ENCODE peak calls at places on chromosomes 7 and 10, in six cellular contexts. F is stomach, D is iPS DF 6.9, Q is fibroblast of lung, R is esophagus muscularis mucosa, Y is fibroblast of villous mesenchyme. J is an unnamed sample.

GRCh38 chr10:124569623-124570470 is 108.2 kb downstream of the LHPP start:
- DNase-seq in F (no peak), Y (no peak), Q (no peak), D (no peak), R (no peak), J (no peak)

GRCh38 chr10:118911361-118911760 is 118.2 kb upstream of the NANOS1 start:
- DNase-seq in D (no peak), Q (peak), R (peak), F (no peak), Y (peak), J (peak)

GRCh38 chr7:17646181-17646956 is 293.9 kb downstream of the SNX13 start:
- DNase-seq in Y (peak), D (no peak), Q (peak), R (no peak), F (no peak), J (peak)

GRCh38 chr7:86485842-86486241 is 157.9 kb upstream of the GRM3 start:
- DNase-seq in D (no peak), Q (no peak), R (no peak), F (no peak), Y (no peak), J (no peak)

GRCh38 chr10:116960066-116960465 is 44.9 kb downstream of the SHTN1 start:
- DNase-seq in D (no peak), Q (peak), F (no peak), Y (no peak), R (no peak), J (peak)

GRCh38 chr10:61662794-61663259 is at the start of gene CABCOCO1:
- DNase-seq in Q (peak), D (peak), R (no peak), Y (peak), F (peak), J (peak)

GRCh38 chr7:104552102-104552501 is 223.7 kb downstream of the LHFPL3 start:
- DNase-seq in D (peak), R (no peak), Y (peak), Q (peak), F (peak), J (peak)

GRCh38 chr10:44386546-44387052 is 1.7 kb upstream of the CXCL12 start:
- DNase-seq in F (peak), D (no peak), R (no peak), Y (peak), Q (peak), J (peak)

GRCh38 chr7:48497521-48497920 is 326.3 kb downstream of the ABCA13 start:
- DNase-seq in Y (no peak), R (peak), D (no peak), Q (no peak), F (no peak), J (no peak)

GRCh38 chr7:6608794-6609193 is 6.6 kb upstream of the ZNF853 start:
- DNase-seq in F (no peak), D (no peak), Q (no peak), R (no peak), Y (no peak), J (no peak)

GRCh38 chr10:113540845-113541553 is 11.9 kb upstream of the HABP2 start:
- DNase-seq in F (no peak), R (no peak), Y (no peak), D (no peak), Q (no peak), J (no peak)

GRCh38 chr7:20532841-20533240 is 82.6 kb upstream of the ABCB5 start:
- DNase-seq in Q (peak), F (no peak), Y (no peak), R (no peak), D (no peak), J (peak)

GRCh38 chr7:155844019-155844453 is 31.8 kb upstream of the SHH start:
- DNase-seq in D (no peak), F (peak), Y (no peak), R (no peak), Q (no peak), J (no peak)

GRCh38 chr10:132687181-132687892 is 98.6 kb downstream of the NKX6-2 start:
- DNase-seq in Y (no peak), Q (no peak), R (no peak), F (no peak), D (no peak), J (no peak)

GRCh38 chr10:66538908-66539307 is 386.9 kb upstream of the LRRTM3 start:
- DNase-seq in Q (no peak), F (no peak), Y (no peak), D (no peak), R (no peak), J (no peak)

GRCh38 chr7:138127996-138128395 is 51.7 kb downstream of the AKR1D1 start:
- DNase-seq in Q (peak), D (no peak), Y (no peak), F (no peak), R (no peak), J (no peak)

GRCh38 chr7:135817576-135817975 is 69.0 kb upstream of the FAM180A start:
- DNase-seq in F (no peak), Q (no peak), R (no peak), Y (no peak), D (no peak), J (no peak)

GRCh38 chr10:86172296-86172695 is 194.3 kb downstream of the GRID1 start:
- DNase-seq in Y (no peak), D (no peak), F (no peak), R (no peak), Q (no peak), J (no peak)

GRCh38 chr7:16989883-16990413 is 108.2 kb upstream of the AGR3 start:
- DNase-seq in F (peak), Q (peak), Y (peak), R (no peak), D (no peak), J (peak)

GRCh38 chr7:90605055-90605454 is 8.9 kb downstream of the CDK14 start:
- DNase-seq in Y (no peak), Q (no peak), F (no peak), D (no peak), R (no peak), J (no peak)

GRCh38 chr7:145919712-145920111 is 196.9 kb upstream of the CNTNAP2 start:
- DNase-seq in Q (no peak), R (no peak), F (no peak), Y (no peak), D (no peak), J (no peak)

GRCh38 chr7:81333536-81333935 is 414.7 kb upstream of the SEMA3C start:
- DNase-seq in F (no peak), D (no peak), Y (no peak), Q (no peak), R (no peak), J (no peak)

GRCh38 chr7:21944616-21945373 is 904 bp downstream of the CDCA7L start:
- DNase-seq in D (no peak), Q (peak), R (no peak), Y (peak), F (peak), J (peak)

GRCh38 chr7:140898794-140899548 is 25.8 kb downstream of the BRAF start:
- DNase-seq in R (no peak), Q (peak), F (no peak), D (no peak), Y (peak), J (no peak)

GRCh38 chr10:95440326-95440725 is 120.8 kb downstream of the SORBS1 start:
- DNase-seq in F (no peak), R (no peak), Y (no peak), Q (no peak), D (no peak), J (no peak)

GRCh38 chr10:100043796-100044195 is 34.0 kb upstream of the DNMBP start:
- DNase-seq in D (no peak), Q (peak), Y (peak), F (no peak), R (no peak), J (peak)

GRCh38 chr10:130484131-130484911 is 348.1 kb downstream of the GLRX3 start:
- DNase-seq in F (no peak), Q (no peak), Y (no peak), D (no peak), R (no peak), J (no peak)

GRCh38 chr10:92291921-92292860 is 1.2 kb downstream of the MARCHF5 start:
- DNase-seq in F (peak), Q (peak), Y (peak), R (peak), D (no peak), J (peak)

GRCh38 chr7:108989319-108989718 is 419.6 kb downstream of the DNAJB9 start:
- DNase-seq in R (no peak), F (no peak), Q (no peak), D (no peak), Y (no peak), J (no peak)

GRCh38 chr7:8063706-8064297 is 95.2 kb downstream of the GLCCI1 start:
- DNase-seq in R (no peak), Q (peak), D (no peak), Y (peak), F (no peak), J (peak)

GRCh38 chr7:22402250-22402649 is 45.3 kb upstream of the RAPGEF5 start:
- DNase-seq in F (no peak), Q (peak), Y (no peak), D (no peak), R (no peak), J (no peak)

GRCh38 chr10:61452655-61453641 is at the start of gene TMEM26:
- DNase-seq in Q (peak), Y (peak), F (no peak), D (no peak), R (no peak), J (peak)

GRCh38 chr7:106864298-106865081 is 592 bp upstream of the PIK3CG start:
- DNase-seq in F (no peak), R (no peak), Y (no peak), Q (no peak), D (no peak), J (no peak)

GRCh38 chr7:17887286-17887685 is 53.0 kb downstream of the SNX13 start:
- DNase-seq in Y (no peak), R (no peak), F (no peak), D (no peak), Q (no peak), J (no peak)

GRCh38 chr7:98133621-98134266 is 27.1 kb downstream of the LMTK2 start:
- DNase-seq in D (no peak), Y (peak), Q (peak), F (no peak), R (no peak), J (peak)

GRCh38 chr7:76506081-76506440 is 4.3 kb upstream of the UPK3B start:
- DNase-seq in D (no peak), Y (no peak), R (no peak), F (no peak), Q (no peak), J (no peak)

GRCh38 chr10:36802523-36803153 is 322.8 kb upstream of the ANKRD30A start:
- DNase-seq in R (no peak), F (no peak), D (no peak), Q (peak), Y (peak), J (peak)

DNA sequence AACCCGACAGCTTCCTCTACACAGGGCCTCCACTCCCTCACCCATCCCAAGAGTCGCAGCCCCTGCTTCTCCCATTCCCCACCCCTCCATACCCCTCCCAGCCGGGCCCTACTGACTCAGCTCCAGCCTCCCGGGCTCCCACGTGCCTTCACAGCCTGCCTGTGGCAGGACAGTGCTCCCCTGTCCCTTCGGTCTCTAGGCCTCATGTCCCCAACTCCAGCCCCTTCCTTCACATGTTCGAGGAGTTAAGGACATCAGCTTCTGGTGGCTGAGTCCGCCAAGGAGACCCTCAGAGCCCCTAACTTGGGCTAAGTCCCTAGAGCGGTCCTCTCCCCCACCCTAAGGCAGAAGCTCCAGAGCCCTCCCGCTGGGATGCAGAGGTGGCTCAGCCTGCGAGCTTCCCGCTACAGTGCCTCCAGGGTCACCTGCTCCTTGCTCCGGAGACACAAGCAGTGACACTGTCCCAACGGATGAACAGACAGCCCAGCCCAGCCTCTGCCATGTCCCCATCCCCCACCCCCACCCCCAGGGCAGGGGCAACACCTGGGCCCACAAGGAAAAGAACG is 800 bp downstream of the SMARCD3 start:
- DNase-seq in Y (no peak), D (no peak), R (no peak), Q (peak), F (no peak), J (peak)
- H3K4me3 ChIP-seq in Y (peak), D (no peak), R (peak), Q (peak), F (peak), J (peak)

DNA sequence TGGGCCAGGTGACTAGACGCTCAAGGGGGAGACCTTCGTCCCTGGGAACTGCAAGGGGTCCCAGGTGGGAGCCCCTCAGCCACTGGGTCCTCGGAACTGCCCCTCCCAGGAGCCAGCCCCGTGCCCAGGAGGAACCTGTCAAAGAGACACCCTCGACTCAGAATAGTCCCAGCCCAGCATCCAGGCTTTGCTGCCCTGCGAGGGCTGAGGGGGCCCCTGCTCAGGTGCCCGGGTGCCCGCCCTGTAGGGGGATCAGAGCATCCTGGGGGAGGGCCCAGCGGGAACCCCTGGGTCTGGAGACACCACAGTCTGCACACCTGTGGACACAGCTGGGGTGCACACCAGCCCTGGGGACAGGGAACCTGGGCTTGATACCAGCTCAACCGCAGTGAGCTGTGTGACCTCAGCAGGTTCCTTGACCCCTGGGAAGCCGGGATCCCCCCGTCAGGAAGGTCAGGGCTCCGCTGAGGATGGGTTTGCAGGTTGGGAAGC is 394 bp downstream of the ELN start:
- DNase-seq in Y (no peak), F (no peak), D (no peak), Q (no peak), R (no peak), J (no peak)
- H3K4me3 ChIP-seq in Y (no peak), F (peak), D (no peak), Q (peak), R (peak), J (peak)

DNA sequence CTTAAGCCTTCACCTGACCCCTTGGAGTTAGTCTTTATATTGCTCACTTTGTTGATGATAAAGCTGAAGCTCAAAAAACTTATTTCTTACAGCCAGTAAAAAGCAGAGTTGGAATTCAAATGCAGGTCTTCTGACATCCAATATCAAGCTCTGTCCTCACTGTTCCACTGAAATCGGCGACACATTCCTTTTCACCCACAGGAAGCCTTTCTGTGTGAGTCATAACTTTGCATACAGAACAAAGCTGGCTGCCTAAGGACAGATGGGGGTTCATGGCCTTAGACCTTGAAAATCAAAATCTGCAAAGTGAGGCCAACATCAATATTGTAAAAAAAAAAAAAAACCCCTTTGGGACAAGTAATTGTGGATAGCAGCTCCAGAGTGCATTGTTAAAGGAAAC is 21.8 kb upstream of the AKR1B1 start:
- DNase-seq in D (no peak), Q (peak), R (no peak), Y (peak), F (no peak), J (peak)
- H3K4me3 ChIP-seq in D (no peak), Q (no peak), R (no peak), Y (no peak), F (no peak), J (no peak)

DNA sequence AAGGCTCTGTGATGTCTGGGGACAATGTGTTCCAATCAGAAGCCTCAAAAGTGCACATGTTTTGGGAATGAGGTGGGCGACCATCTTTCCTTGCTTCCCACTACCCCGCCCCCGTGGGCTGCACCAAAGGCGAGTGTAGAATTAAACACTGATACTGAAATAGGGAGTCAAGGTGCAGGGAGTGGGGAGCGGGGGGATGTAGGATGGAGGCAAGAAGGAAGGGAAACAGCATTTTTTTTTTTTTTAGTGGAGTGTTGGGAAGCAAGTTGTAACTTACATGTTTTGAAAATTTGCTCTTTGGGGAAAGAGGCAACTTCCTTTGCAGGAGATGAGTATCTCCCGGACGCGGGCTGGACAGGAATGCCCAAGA is 484 bp upstream of the DLX5 start:
- DNase-seq in D (no peak), Q (no peak), F (no peak), Y (no peak), R (no peak), J (no peak)
- H3K4me3 ChIP-seq in D (no peak), Q (peak), F (no peak), Y (no peak), R (peak), J (no peak)

GRCh38 chr7:150739045-150739432 is 1.8 kb downstream of the GIMAP5 start:
- DNase-seq in Y (no peak), F (no peak), Q (no peak), D (no peak), R (no peak), J (no peak)
- H3K4me3 ChIP-seq in Y (no peak), F (peak), Q (no peak), D (no peak), R (peak), J (no peak)

DNA sequence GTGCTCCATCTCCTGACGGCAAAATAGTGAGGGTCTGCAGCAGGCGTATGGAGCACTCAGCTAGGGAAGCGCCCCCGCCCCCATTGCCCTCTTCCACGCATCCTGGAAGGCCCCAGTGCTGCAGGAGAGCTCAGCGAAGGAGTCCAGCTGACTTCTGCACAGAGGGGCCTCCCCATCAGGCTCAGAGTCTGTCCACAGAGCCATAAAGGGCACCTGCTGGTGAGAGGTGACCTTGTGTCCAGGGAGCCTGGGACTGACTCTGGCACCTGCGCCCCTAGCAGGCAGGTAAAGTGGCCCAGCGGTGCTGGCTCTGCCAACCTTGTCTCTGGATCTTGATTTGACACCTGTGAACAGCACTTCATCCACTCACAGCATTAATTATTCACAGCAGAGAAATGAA is 59.7 kb downstream of the VOPP1 start:
- DNase-seq in F (no peak), R (no peak), Y (no peak), Q (no peak), D (no peak), J (no peak)
- H3K4me3 ChIP-seq in F (no peak), R (no peak), Y (no peak), Q (no peak), D (no peak), J (no peak)

GRCh38 chr10:79246606-79247275 is 100.5 kb upstream of the PPIF start:
- DNase-seq in D (no peak), Q (peak), F (no peak), Y (peak), R (no peak), J (no peak)
- H3K4me3 ChIP-seq in D (no peak), Q (no peak), F (no peak), Y (no peak), R (peak), J (no peak)

GRCh38 chr7:130353196-130353595 is 8.6 kb downstream of the CPA5 start:
- DNase-seq in Y (no peak), R (no peak), Q (no peak), F (no peak), D (no peak), J (no peak)

GRCh38 chr7:130356760-130357611 is 12.4 kb downstream of the CPA5 start:
- DNase-seq in D (no peak), Y (peak), F (no peak), R (no peak), Q (peak), J (peak)

GRCh38 chr7:130359276-130359857 is 14.8 kb downstream of the CPA5 start:
- DNase-seq in Q (no peak), D (no peak), F (no peak), R (no peak), Y (no peak), J (no peak)

GRCh38 chr7:130358471-130358870 is 13.9 kb downstream of the CPA5 start:
- DNase-seq in R (no peak), D (no peak), F (no peak), Q (no peak), Y (no peak), J (no peak)

DNA sequence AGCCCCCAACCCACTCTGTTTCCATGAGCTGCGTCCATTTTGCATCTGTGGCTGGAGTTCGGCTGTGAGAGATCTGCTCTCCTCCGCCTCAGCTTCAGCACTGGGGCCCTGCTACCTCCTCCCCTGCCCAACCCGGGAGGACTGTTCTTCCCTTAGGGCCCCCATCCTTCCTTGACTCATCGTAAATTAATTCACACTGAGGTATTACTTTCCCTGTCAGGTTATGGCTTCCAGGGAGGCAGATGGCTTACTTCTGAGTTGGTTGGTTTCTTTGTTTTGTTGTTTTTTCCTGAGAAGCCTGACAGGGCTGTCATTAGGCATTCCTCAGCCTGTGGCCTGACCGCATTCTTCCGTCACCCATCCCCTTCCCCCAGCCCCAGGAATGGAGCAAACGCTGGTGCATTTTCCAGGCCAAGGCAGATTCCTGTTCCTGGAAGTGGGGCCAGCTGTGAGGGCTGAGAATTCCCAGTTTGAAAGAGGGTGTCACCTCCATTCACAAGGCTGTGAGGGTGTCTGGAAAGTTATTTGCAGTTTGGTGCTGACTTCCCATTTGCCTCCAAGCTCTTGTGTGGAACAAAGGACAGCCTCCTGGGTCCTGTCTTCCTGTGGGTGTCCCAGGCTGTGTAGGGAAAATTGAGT is 11.6 kb downstream of the CPA5 start:
- DNase-seq in F (no peak), Y (peak), D (no peak), R (no peak), Q (peak), J (peak)
- H3K4me3 ChIP-seq in F (no peak), Y (no peak), D (no peak), R (no peak), Q (no peak), J (no peak)

GRCh38 chr10:49608925-49609282 is 1.2 kb upstream of the SLC18A3 start:
- DNase-seq in F (no peak), R (no peak), Y (no peak), Q (no peak), D (no peak), J (no peak)
- H3K4me3 ChIP-seq in F (no peak), R (no peak), Y (no peak), Q (no peak), D (peak), J (no peak)

GRCh38 chr7:132414857-132415256 is 161.4 kb downstream of the PLXNA4 start:
- DNase-seq in Q (no peak), F (no peak), D (no peak), R (no peak), Y (no peak), J (no peak)
- H3K4me3 ChIP-seq in Q (no peak), F (no peak), D (no peak), R (no peak), Y (no peak), J (no peak)